ENCODE peak calls at places on chromosomes 16 and 17, in seven cellular contexts. One of them, this sample, is unnamed.

GRCh38 chr16:57505169-57505568 is 18.9 kb upstream of the DOK4 start:
- DNase-seq in stimulated activated CD4-positive, alpha-beta T cell treated with anti-CD3 and anti-CD28 coated beads, Interleukin-2, amount 100 ng/mL, for 24 hours: no peak
- DNase-seq in cardiac fibroblast: no peak
- DNase-seq in H54: no peak
- DNase-seq in endothelial cell: no peak
- DNase-seq in GM12891: no peak
- DNase-seq in AG08395: no peak
- DNase-seq in this sample: no peak

GRCh38 chr17:46782250-46782953 is 36.1 kb downstream of the WNT3 start:
- DNase-seq in H54: peak
- DNase-seq in GM12891: no peak
- DNase-seq in cardiac fibroblast: no peak
- DNase-seq in endothelial cell: peak
- DNase-seq in AG08395: no peak
- DNase-seq in stimulated activated CD4-positive, alpha-beta T cell treated with anti-CD3 and anti-CD28 coated beads, Interleukin-2, amount 100 ng/mL, for 24 hours: peak
- DNase-seq in this sample: no peak

GRCh38 chr17:3559270-3559645 is 1.6 kb upstream of the TRPV3 start:
- DNase-seq in AG08395: no peak
- DNase-seq in GM12891: no peak
- DNase-seq in cardiac fibroblast: no peak
- DNase-seq in stimulated activated CD4-positive, alpha-beta T cell treated with anti-CD3 and anti-CD28 coated beads, Interleukin-2, amount 100 ng/mL, for 24 hours: no peak
- DNase-seq in endothelial cell: no peak
- DNase-seq in H54: no peak
- DNase-seq in this sample: no peak

GRCh38 chr17:16398270-16399267 is 16.8 kb upstream of the TRPV2 start:
- DNase-seq in endothelial cell: peak
- DNase-seq in AG08395: no peak
- DNase-seq in H54: no peak
- DNase-seq in GM12891: peak
- DNase-seq in cardiac fibroblast: no peak
- DNase-seq in stimulated activated CD4-positive, alpha-beta T cell treated with anti-CD3 and anti-CD28 coated beads, Interleukin-2, amount 100 ng/mL, for 24 hours: no peak
- DNase-seq in this sample: no peak

GRCh38 chr17:67156269-67157199 is 88.5 kb downstream of the HELZ start:
- DNase-seq in endothelial cell: no peak
- DNase-seq in stimulated activated CD4-positive, alpha-beta T cell treated with anti-CD3 and anti-CD28 coated beads, Interleukin-2, amount 100 ng/mL, for 24 hours: peak
- DNase-seq in cardiac fibroblast: peak
- DNase-seq in H54: peak
- DNase-seq in GM12891: no peak
- DNase-seq in AG08395: no peak
- DNase-seq in this sample: no peak

GRCh38 chr16:2783581-2784375 is 3.6 kb downstream of the PRSS33 start:
- DNase-seq in H54: no peak
- DNase-seq in endothelial cell: no peak
- DNase-seq in stimulated activated CD4-positive, alpha-beta T cell treated with anti-CD3 and anti-CD28 coated beads, Interleukin-2, amount 100 ng/mL, for 24 hours: no peak
- DNase-seq in GM12891: no peak
- DNase-seq in AG08395: no peak
- DNase-seq in cardiac fibroblast: no peak
- DNase-seq in this sample: no peak

GRCh38 chr17:81419333-81419885 is 24.2 kb downstream of the BAHCC1 start:
- DNase-seq in GM12891: no peak
- DNase-seq in H54: peak
- DNase-seq in endothelial cell: no peak
- DNase-seq in AG08395: peak
- DNase-seq in stimulated activated CD4-positive, alpha-beta T cell treated with anti-CD3 and anti-CD28 coated beads, Interleukin-2, amount 100 ng/mL, for 24 hours: no peak
- DNase-seq in cardiac fibroblast: peak
- DNase-seq in this sample: peak

GRCh38 chr17:63698886-63699637 is 863 bp downstream of the LIMD2 start:
- DNase-seq in GM12891: peak
- DNase-seq in AG08395: no peak
- DNase-seq in cardiac fibroblast: peak
- DNase-seq in endothelial cell: no peak
- DNase-seq in H54: no peak
- DNase-seq in stimulated activated CD4-positive, alpha-beta T cell treated with anti-CD3 and anti-CD28 coated beads, Interleukin-2, amount 100 ng/mL, for 24 hours: peak
- DNase-seq in this sample: no peak

GRCh38 chr16:56436258-56436657 is 10.9 kb upstream of the AMFR start:
- DNase-seq in GM12891: no peak
- DNase-seq in H54: no peak
- DNase-seq in cardiac fibroblast: no peak
- DNase-seq in endothelial cell: no peak
- DNase-seq in stimulated activated CD4-positive, alpha-beta T cell treated with anti-CD3 and anti-CD28 coated beads, Interleukin-2, amount 100 ng/mL, for 24 hours: no peak
- DNase-seq in AG08395: no peak
- DNase-seq in this sample: no peak

GRCh38 chr17:61294777-61295176 is 104.9 kb upstream of the TBX2 start:
- DNase-seq in H54: peak
- DNase-seq in endothelial cell: no peak
- DNase-seq in AG08395: peak
- DNase-seq in cardiac fibroblast: peak
- DNase-seq in stimulated activated CD4-positive, alpha-beta T cell treated with anti-CD3 and anti-CD28 coated beads, Interleukin-2, amount 100 ng/mL, for 24 hours: no peak
- DNase-seq in GM12891: no peak
- DNase-seq in this sample: no peak

GRCh38 chr16:1464196-1464893 is 10.5 kb downstream of the CLCN7 start:
- DNase-seq in GM12891: no peak
- DNase-seq in endothelial cell: no peak
- DNase-seq in AG08395: no peak
- DNase-seq in cardiac fibroblast: no peak
- DNase-seq in stimulated activated CD4-positive, alpha-beta T cell treated with anti-CD3 and anti-CD28 coated beads, Interleukin-2, amount 100 ng/mL, for 24 hours: no peak
- DNase-seq in H54: no peak
- DNase-seq in this sample: no peak

GRCh38 chr17:45775148-45775547 is 9.0 kb upstream of the CRHR1 start:
- DNase-seq in AG08395: no peak
- DNase-seq in stimulated activated CD4-positive, alpha-beta T cell treated with anti-CD3 and anti-CD28 coated beads, Interleukin-2, amount 100 ng/mL, for 24 hours: no peak
- DNase-seq in H54: no peak
- DNase-seq in cardiac fibroblast: no peak
- DNase-seq in endothelial cell: no peak
- DNase-seq in GM12891: no peak
- DNase-seq in this sample: no peak

GRCh38 chr17:55699178-55699865 is 23.3 kb downstream of the TMEM100 start:
- DNase-seq in cardiac fibroblast: no peak
- DNase-seq in GM12891: no peak
- DNase-seq in endothelial cell: no peak
- DNase-seq in H54: no peak
- DNase-seq in stimulated activated CD4-positive, alpha-beta T cell treated with anti-CD3 and anti-CD28 coated beads, Interleukin-2, amount 100 ng/mL, for 24 hours: no peak
- DNase-seq in AG08395: no peak
- DNase-seq in this sample: no peak

GRCh38 chr16:57643902-57644301 is 15.5 kb downstream of the ADGRG1 start:
- DNase-seq in endothelial cell: no peak
- DNase-seq in cardiac fibroblast: no peak
- DNase-seq in stimulated activated CD4-positive, alpha-beta T cell treated with anti-CD3 and anti-CD28 coated beads, Interleukin-2, amount 100 ng/mL, for 24 hours: no peak
- DNase-seq in GM12891: no peak
- DNase-seq in AG08395: no peak
- DNase-seq in H54: no peak
- DNase-seq in this sample: no peak

GRCh38 chr16:58509256-58510096 is 5.8 kb upstream of the SETD6 start:
- DNase-seq in stimulated activated CD4-positive, alpha-beta T cell treated with anti-CD3 and anti-CD28 coated beads, Interleukin-2, amount 100 ng/mL, for 24 hours: no peak
- DNase-seq in cardiac fibroblast: no peak
- DNase-seq in AG08395: no peak
- DNase-seq in endothelial cell: no peak
- DNase-seq in GM12891: no peak
- DNase-seq in H54: no peak
- DNase-seq in this sample: no peak

GRCh38 chr17:81731271-81731670 is 19.2 kb downstream of the SLC25A10 start:
- DNase-seq in stimulated activated CD4-positive, alpha-beta T cell treated with anti-CD3 and anti-CD28 coated beads, Interleukin-2, amount 100 ng/mL, for 24 hours: no peak
- DNase-seq in endothelial cell: no peak
- DNase-seq in H54: peak
- DNase-seq in GM12891: no peak
- DNase-seq in cardiac fibroblast: peak
- DNase-seq in AG08395: peak
- DNase-seq in this sample: peak

GRCh38 chr17:68054296-68054900 is 18.9 kb downstream of the KPNA2 start:
- DNase-seq in stimulated activated CD4-positive, alpha-beta T cell treated with anti-CD3 and anti-CD28 coated beads, Interleukin-2, amount 100 ng/mL, for 24 hours: no peak
- DNase-seq in GM12891: no peak
- DNase-seq in cardiac fibroblast: peak
- DNase-seq in endothelial cell: no peak
- DNase-seq in AG08395: peak
- DNase-seq in H54: no peak
- DNase-seq in this sample: no peak

GRCh38 chr16:54370653-54371052 is 84.1 kb upstream of the IRX3 start:
- DNase-seq in AG08395: no peak
- DNase-seq in stimulated activated CD4-positive, alpha-beta T cell treated with anti-CD3 and anti-CD28 coated beads, Interleukin-2, amount 100 ng/mL, for 24 hours: no peak
- DNase-seq in cardiac fibroblast: peak
- DNase-seq in endothelial cell: peak
- DNase-seq in GM12891: no peak
- DNase-seq in H54: no peak
- DNase-seq in this sample: no peak

GRCh38 chr16:78035012-78035411 is 12.7 kb downstream of the CLEC3A start:
- DNase-seq in AG08395: no peak
- DNase-seq in endothelial cell: no peak
- DNase-seq in GM12891: no peak
- DNase-seq in H54: no peak
- DNase-seq in cardiac fibroblast: no peak
- DNase-seq in stimulated activated CD4-positive, alpha-beta T cell treated with anti-CD3 and anti-CD28 coated beads, Interleukin-2, amount 100 ng/mL, for 24 hours: no peak
- DNase-seq in this sample: no peak

GRCh38 chr16:28499854-28500253 is 5.4 kb downstream of the APOBR start:
- DNase-seq in cardiac fibroblast: no peak
- DNase-seq in GM12891: no peak
- DNase-seq in H54: no peak
- DNase-seq in endothelial cell: no peak
- DNase-seq in stimulated activated CD4-positive, alpha-beta T cell treated with anti-CD3 and anti-CD28 coated beads, Interleukin-2, amount 100 ng/mL, for 24 hours: no peak
- DNase-seq in AG08395: no peak
- DNase-seq in this sample: no peak

GRCh38 chr17:49035470-49036269 is 38.5 kb downstream of the IGF2BP1 start:
- DNase-seq in endothelial cell: peak
- DNase-seq in GM12891: peak
- DNase-seq in AG08395: peak
- DNase-seq in cardiac fibroblast: peak
- DNase-seq in H54: no peak
- DNase-seq in stimulated activated CD4-positive, alpha-beta T cell treated with anti-CD3 and anti-CD28 coated beads, Interleukin-2, amount 100 ng/mL, for 24 hours: peak
- DNase-seq in this sample: peak

GRCh38 chr17:76485569-76485968 is 15.7 kb downstream of the RHBDF2 start:
- DNase-seq in H54: no peak
- DNase-seq in GM12891: no peak
- DNase-seq in cardiac fibroblast: no peak
- DNase-seq in stimulated activated CD4-positive, alpha-beta T cell treated with anti-CD3 and anti-CD28 coated beads, Interleukin-2, amount 100 ng/mL, for 24 hours: no peak
- DNase-seq in AG08395: no peak
- DNase-seq in endothelial cell: peak
- DNase-seq in this sample: no peak